ENCODE peak calls at places on chromosomes 3 and 15, in six cellular contexts. U is activated CD8-positive, alpha-beta memory T cell treated with anti-CD3 and anti-CD28 coated beads, Interleukin-2, amount 10 ng/mL, durations not matched to agents 7 days and 5 days; B is PC-3; J is memory B cell; F is natural killer cell; Q is mucosa of descending colon. C is an unnamed sample.

GRCh38 chr15:101189341-101189679 is 62.5 kb downstream of the CHSY1 start:
- ATAC-seq in U (no peak), Q (no peak), B (no peak), F (no peak), J (no peak), C (no peak)

GRCh38 chr15:28260722-28261121 is 61.3 kb downstream of the HERC2 start:
- ATAC-seq in F (no peak), Q (no peak), J (no peak), U (no peak), B (no peak), C (no peak)

GRCh38 chr15:67892559-67893377 is 52.9 kb upstream of the RNU6-1 start:
- ATAC-seq in Q (peak; percentile 27), F (no peak), U (no peak), B (no peak), J (no peak), C (no peak)

GRCh38 chr3:15299036-15299435 is 33.4 kb downstream of the SH3BP5 start:
- ATAC-seq in Q (peak; percentile 11), U (no peak), F (no peak), J (no peak), B (no peak), C (peak; percentile 37)

GRCh38 chr3:33717866-33718594 is at the start of gene CLASP2:
- ATAC-seq in F (peak; percentile 81), Q (peak; percentile 96), B (peak; percentile 86), U (peak; percentile 91), J (peak; percentile 85), C (peak; percentile 94)

GRCh38 chr3:63141-63845 is 133.3 kb upstream of the CHL1 start:
- ATAC-seq in B (no peak), Q (peak; percentile 28), J (no peak), F (no peak), U (no peak), C (peak; percentile 38)

GRCh38 chr3:59522550-59522949 is 472.7 kb upstream of the CFAP20DC start:
- ATAC-seq in U (no peak), B (no peak), Q (no peak), J (no peak), F (no peak), C (no peak)

GRCh38 chr15:93331545-93332117 is 242.6 kb upstream of the RGMA start:
- ATAC-seq in B (no peak), J (no peak), U (no peak), Q (no peak), F (no peak), C (no peak)

GRCh38 chr15:43920201-43920600 is 93.4 kb downstream of the WDR76 start:
- ATAC-seq in B (no peak), U (no peak), Q (no peak), J (no peak), F (no peak), C (no peak)

GRCh38 chr15:98412852-98413251 is 235.5 kb upstream of the IGF1R start:
- ATAC-seq in J (no peak), Q (no peak), B (no peak), U (no peak), F (no peak), C (no peak)